ENCODE peak calls at places on chromosomes 1 and 21, in five cellular contexts. V, W, P, S and G are unnamed samples.

GRCh38 chr1:10210841-10211804 is 753 bp downstream of the KIF1B start:
- DNase-seq in V (peak; percentile 98), W (peak; percentile 92), P (peak; percentile 43), S (peak; percentile 69), G (no peak)

GRCh38 chr1:116287341-116288200 is 85.5 kb upstream of the ATP1A1 start:
- DNase-seq in V (no peak), W (no peak), P (no peak), S (no peak), G (no peak)

GRCh38 chr1:40432644-40433385 is 17.5 kb upstream of the ZFP69B start:
- DNase-seq in V (no peak), W (no peak), P (no peak), S (no peak), G (no peak)

GRCh38 chr1:150150511-150151021 is 850 bp downstream of the PLEKHO1 start:
- DNase-seq in V (no peak), W (peak; percentile 40), P (peak; percentile 56), S (no peak), G (no peak)

GRCh38 chr1:47569681-47570470 is 132.0 kb downstream of the FOXD2 start:
- DNase-seq in V (peak; percentile 87), W (no peak), P (no peak), S (peak; percentile 81), G (no peak)

GRCh38 chr1:243946253-243946652 is 96.2 kb upstream of the AKT3 start:
- DNase-seq in V (no peak), W (no peak), P (no peak), S (no peak), G (peak; percentile 55)

GRCh38 chr1:78492376-78492950 is 1.7 kb downstream of the PTGFR start:
- DNase-seq in V (peak; percentile 88), W (no peak), P (no peak), S (no peak), G (no peak)

GRCh38 chr1:155981266-155982088 is 3.1 kb upstream of the ARHGEF2 start:
- DNase-seq in V (peak; percentile 96), W (no peak), P (no peak), S (no peak), G (no peak)

GRCh38 chr21:25870084-25870483 is 135.3 kb downstream of the GABPA start:
- DNase-seq in V (no peak), W (no peak), P (no peak), S (no peak), G (no peak)

GRCh38 chr1:54342764-54343687 is 63.2 kb downstream of the SSBP3 start:
- DNase-seq in V (no peak), W (no peak), P (peak; percentile 37), S (no peak), G (no peak)

GRCh38 chr1:983736-984475 is 2.0 kb upstream of the PERM1 start:
- DNase-seq in V (no peak), W (peak; percentile 55), P (peak; percentile 83), S (peak; percentile 57), G (peak; percentile 70)

GRCh38 chr1:93625582-93626327 is 55.9 kb downstream of the BCAR3 start:
- DNase-seq in V (peak; percentile 97), W (no peak), P (no peak), S (no peak), G (no peak)

GRCh38 chr1:223846668-223847007 is 891 bp upstream of the TP53BP2 start:
- DNase-seq in V (peak; percentile 29), W (no peak), P (no peak), S (peak; percentile 44), G (no peak)

GRCh38 chr1:91622586-91622985 is 121.9 kb downstream of the CDC7 start:
- DNase-seq in V (no peak), W (peak; percentile 33), P (no peak), S (no peak), G (no peak)

GRCh38 chr1:78035121-78035520 is 10.6 kb upstream of the GIPC2 start:
- DNase-seq in V (peak; percentile 61), W (no peak), P (no peak), S (no peak), G (no peak)

GRCh38 chr1:226250511-226250910 is 27.0 kb downstream of the MIXL1 start:
- DNase-seq in V (no peak), W (no peak), P (no peak), S (no peak), G (no peak)

GRCh38 chr1:17066530-17067426 is 12.9 kb upstream of the SDHB start:
- DNase-seq in V (no peak), W (no peak), P (no peak), S (no peak), G (no peak)

GRCh38 chr1:98975113-98975512 is 29.5 kb downstream of the PLPPR5 start:
- DNase-seq in V (no peak), W (no peak), P (no peak), S (no peak), G (no peak)

GRCh38 chr1:94884101-94884875 is 42.6 kb downstream of the CNN3 start:
- DNase-seq in V (peak; percentile 73), W (no peak), P (peak; percentile 57), S (no peak), G (no peak)

GRCh38 chr1:19569786-19570185 is 74.3 kb upstream of the NBL1 start:
- DNase-seq in V (no peak), W (no peak), P (no peak), S (no peak), G (no peak)

GRCh38 chr1:23444596-23445390 is 20.2 kb upstream of the TCEA3 start:
- DNase-seq in V (peak; percentile 38), W (no peak), P (no peak), S (no peak), G (no peak)

GRCh38 chr1:18932879-18933278 is 23.6 kb downstream of the IFFO2 start:
- DNase-seq in V (no peak), W (no peak), P (no peak), S (no peak), G (no peak)

GRCh38 chr21:18801468-18801867 is 397.9 kb upstream of the TMPRSS15 start:
- DNase-seq in V (no peak), W (no peak), P (no peak), S (no peak), G (no peak)

GRCh38 chr1:31436596-31437432 is 23.8 kb downstream of the SERINC2 start:
- DNase-seq in V (no peak), W (no peak), P (no peak), S (no peak), G (no peak)

GRCh38 chr1:76267631-76268030 is 193.1 kb downstream of the ST6GALNAC3 start:
- DNase-seq in V (no peak), W (no peak), P (no peak), S (no peak), G (no peak)

GRCh38 chr1:213385806-213386324 is 334.8 kb downstream of the RPS6KC1 start:
- DNase-seq in V (no peak), W (no peak), P (no peak), S (no peak), G (no peak)

GRCh38 chr1:211324992-211325775 is 1.4 kb upstream of the TRAF5 start:
- DNase-seq in V (no peak), W (no peak), P (no peak), S (no peak), G (no peak)

GRCh38 chr1:68379085-68379478 is 70.7 kb downstream of the RPE65 start:
- DNase-seq in V (peak; percentile 25), W (no peak), P (no peak), S (no peak), G (no peak)

GRCh38 chr21:43340491-43341348 is 86.2 kb downstream of the SIK1 start:
- DNase-seq in V (peak; percentile 81), W (no peak), P (no peak), S (peak; percentile 77), G (no peak)

GRCh38 chr1:89987170-89987819 is 7.6 kb upstream of the ZNF326 start:
- DNase-seq in V (peak; percentile 81), W (no peak), P (peak; percentile 39), S (peak; percentile 48), G (peak; percentile 35)

GRCh38 chr1:230124187-230125128 is 57.4 kb downstream of the GALNT2 start:
- DNase-seq in V (peak; percentile 38), W (no peak), P (no peak), S (no peak), G (no peak)

GRCh38 chr1:182135946-182136345 is 74.4 kb upstream of the ZNF648 start:
- DNase-seq in V (no peak), W (no peak), P (no peak), S (no peak), G (no peak)

GRCh38 chr1:32365445-32365844 is 3.1 kb downstream of the TSSK3 start:
- DNase-seq in V (no peak), W (no peak), P (no peak), S (no peak), G (no peak)

GRCh38 chr21:39854572-39854971 is 12.7 kb upstream of the PCP4 start:
- DNase-seq in V (no peak), W (no peak), P (no peak), S (no peak), G (no peak)
- TF ChIP-seq CTCF in V (no peak), W (no peak), P (no peak), S (no peak), G (no peak)

GRCh38 chr1:36285450-36286101 is 20.6 kb upstream of the SH3D21 start:
- DNase-seq in V (peak; percentile 92), W (no peak), P (peak; percentile 55), S (peak; percentile 65), G (no peak)
- TF ChIP-seq CTCF in V (peak; percentile 74), W (peak; percentile 85), P (peak; percentile 72), S (peak; percentile 55), G (peak; percentile 73)

DNA sequence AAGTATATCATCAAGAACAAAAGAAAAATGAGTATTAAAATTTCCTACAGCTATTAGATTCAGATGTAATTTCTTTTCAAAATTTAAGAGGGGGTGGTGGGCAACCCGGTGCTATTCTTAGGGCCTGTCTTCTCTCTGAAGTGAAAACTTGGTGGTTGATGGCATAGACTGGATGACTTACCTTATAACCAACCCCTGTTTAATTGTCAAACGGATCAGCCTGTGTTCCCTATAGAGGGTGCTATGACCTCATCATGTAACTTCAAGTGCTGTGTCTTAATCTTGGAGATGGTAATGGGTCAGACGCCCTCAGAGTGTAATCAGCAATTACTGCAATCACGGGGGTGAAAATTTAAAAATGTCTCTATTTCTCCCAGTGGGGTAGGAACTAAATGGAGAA is 176.2 kb downstream of the PCP4 start:
- DNase-seq in V (no peak), W (no peak), P (no peak), S (no peak), G (no peak)
- TF ChIP-seq CTCF in V (no peak), W (peak; percentile 46), P (no peak), S (no peak), G (no peak)

DNA sequence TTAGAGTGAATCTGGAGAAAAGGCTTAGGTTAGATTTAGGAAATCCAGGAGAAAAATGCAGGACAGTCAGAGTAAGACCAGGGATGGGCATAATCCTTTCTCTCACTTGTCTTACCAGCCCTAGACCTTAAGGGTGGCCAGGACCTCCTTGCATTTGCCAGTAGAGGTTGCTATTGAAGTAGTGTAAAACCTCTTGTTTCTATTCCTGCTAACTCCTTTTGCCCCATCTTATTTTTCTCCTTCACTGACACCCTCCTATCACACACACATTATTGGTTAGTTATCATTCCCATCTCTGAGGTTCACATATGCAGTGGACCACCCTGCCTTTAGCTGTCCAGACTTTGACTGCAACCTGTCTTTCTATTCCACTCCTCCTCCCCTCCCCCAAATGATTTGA is 75.0 kb upstream of the MACF1 start:
- DNase-seq in V (peak; percentile 52), W (no peak), P (no peak), S (peak; percentile 13), G (no peak)
- TF ChIP-seq CTCF in V (peak; percentile 39), W (peak; percentile 40), P (no peak), S (no peak), G (peak; percentile 32)

DNA sequence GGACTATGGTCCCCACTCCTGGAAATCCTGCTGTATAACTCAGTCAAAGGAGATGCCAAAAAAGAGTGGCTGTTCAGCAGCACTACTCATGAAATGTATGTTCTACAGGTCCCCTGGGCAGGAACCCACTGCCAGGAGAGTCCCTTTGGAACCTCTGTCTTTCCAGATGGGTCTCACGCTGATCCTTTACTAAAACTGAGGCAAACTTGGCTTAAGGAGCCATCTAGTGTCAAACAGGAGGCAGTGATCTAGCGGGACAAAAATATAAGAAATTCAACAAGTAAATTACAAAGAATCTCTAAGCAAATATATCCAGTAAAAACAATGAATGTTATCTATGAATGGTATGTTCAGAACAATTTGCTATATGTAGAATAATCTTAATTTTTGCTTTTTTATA is 80.5 kb upstream of the PRMT6 start:
- DNase-seq in V (peak; percentile 13), W (no peak), P (no peak), S (no peak), G (no peak)
- TF ChIP-seq CTCF in V (peak; percentile 18), W (no peak), P (no peak), S (no peak), G (no peak)